ENCODE peak calls at places on chromosomes 3 and 15, in eight cellular contexts. One of them, this sample, is unnamed.
A peak's percentile ranks its signal among the peaks of the same experiment; 100 is the strongest.

GRCh38 chr3:58419782-58420512 is 13.7 kb downstream of the PDHB start:
- DNase-seq in left kidney: no peak
- DNase-seq in naive thymus-derived CD4-positive, alpha-beta T cell: no peak
- DNase-seq in fibroblast of mammary gland: peak; percentile 63
- DNase-seq in naive thymus-derived CD8-positive, alpha-beta T cell: no peak
- DNase-seq in C1 segment of cervical spinal cord: no peak
- DNase-seq in NCI-H2081: no peak
- DNase-seq in stimulated activated naive CD8-positive, alpha-beta T cell treated with anti-CD3 and anti-CD28 coated beads, Interleukin-15, Interleukin-2, amounts not matched to agents 100 U/mL and 50 U/mL, for 24 hours: no peak
- DNase-seq in this sample: no peak

GRCh38 chr3:65685621-65686020 is 353.1 kb downstream of the MAGI1 start:
- DNase-seq in left kidney: peak; percentile 50
- DNase-seq in naive thymus-derived CD4-positive, alpha-beta T cell: no peak
- DNase-seq in fibroblast of mammary gland: no peak
- DNase-seq in naive thymus-derived CD8-positive, alpha-beta T cell: no peak
- DNase-seq in C1 segment of cervical spinal cord: no peak
- DNase-seq in NCI-H2081: no peak
- DNase-seq in stimulated activated naive CD8-positive, alpha-beta T cell treated with anti-CD3 and anti-CD28 coated beads, Interleukin-15, Interleukin-2, amounts not matched to agents 100 U/mL and 50 U/mL, for 24 hours: no peak
- DNase-seq in this sample: no peak

GRCh38 chr3:33146791-33147445 is 33.1 kb downstream of the CRTAP start:
- DNase-seq in left kidney: peak; percentile 32
- DNase-seq in naive thymus-derived CD4-positive, alpha-beta T cell: no peak
- DNase-seq in fibroblast of mammary gland: peak; percentile 65
- DNase-seq in naive thymus-derived CD8-positive, alpha-beta T cell: no peak
- DNase-seq in C1 segment of cervical spinal cord: no peak
- DNase-seq in NCI-H2081: no peak
- DNase-seq in stimulated activated naive CD8-positive, alpha-beta T cell treated with anti-CD3 and anti-CD28 coated beads, Interleukin-15, Interleukin-2, amounts not matched to agents 100 U/mL and 50 U/mL, for 24 hours: no peak
- DNase-seq in this sample: peak; percentile 27

GRCh38 chr3:184325715-184326114 is 11.3 kb downstream of the EIF4G1 start:
- DNase-seq in left kidney: no peak
- DNase-seq in naive thymus-derived CD4-positive, alpha-beta T cell: no peak
- DNase-seq in fibroblast of mammary gland: no peak
- DNase-seq in naive thymus-derived CD8-positive, alpha-beta T cell: no peak
- DNase-seq in C1 segment of cervical spinal cord: no peak
- DNase-seq in NCI-H2081: no peak
- DNase-seq in stimulated activated naive CD8-positive, alpha-beta T cell treated with anti-CD3 and anti-CD28 coated beads, Interleukin-15, Interleukin-2, amounts not matched to agents 100 U/mL and 50 U/mL, for 24 hours: no peak
- DNase-seq in this sample: no peak

GRCh38 chr15:48112242-48112641 is 8.5 kb upstream of the SLC24A5 start:
- DNase-seq in left kidney: peak; percentile 75
- DNase-seq in naive thymus-derived CD4-positive, alpha-beta T cell: no peak
- DNase-seq in fibroblast of mammary gland: peak; percentile 15
- DNase-seq in naive thymus-derived CD8-positive, alpha-beta T cell: no peak
- DNase-seq in C1 segment of cervical spinal cord: no peak
- DNase-seq in NCI-H2081: peak; percentile 65
- DNase-seq in stimulated activated naive CD8-positive, alpha-beta T cell treated with anti-CD3 and anti-CD28 coated beads, Interleukin-15, Interleukin-2, amounts not matched to agents 100 U/mL and 50 U/mL, for 24 hours: no peak
- DNase-seq in this sample: no peak

GRCh38 chr15:63517614-63518013 is 13.2 kb downstream of the USP3 start:
- DNase-seq in left kidney: no peak
- DNase-seq in naive thymus-derived CD4-positive, alpha-beta T cell: no peak
- DNase-seq in fibroblast of mammary gland: no peak
- DNase-seq in naive thymus-derived CD8-positive, alpha-beta T cell: no peak
- DNase-seq in C1 segment of cervical spinal cord: no peak
- DNase-seq in NCI-H2081: no peak
- DNase-seq in stimulated activated naive CD8-positive, alpha-beta T cell treated with anti-CD3 and anti-CD28 coated beads, Interleukin-15, Interleukin-2, amounts not matched to agents 100 U/mL and 50 U/mL, for 24 hours: no peak
- DNase-seq in this sample: no peak

GRCh38 chr3:37163262-37164020 is 10.9 kb downstream of the LRRFIP2 start:
- DNase-seq in left kidney: no peak
- DNase-seq in naive thymus-derived CD4-positive, alpha-beta T cell: no peak
- DNase-seq in fibroblast of mammary gland: peak; percentile 94
- DNase-seq in naive thymus-derived CD8-positive, alpha-beta T cell: no peak
- DNase-seq in C1 segment of cervical spinal cord: no peak
- DNase-seq in NCI-H2081: no peak
- DNase-seq in stimulated activated naive CD8-positive, alpha-beta T cell treated with anti-CD3 and anti-CD28 coated beads, Interleukin-15, Interleukin-2, amounts not matched to agents 100 U/mL and 50 U/mL, for 24 hours: peak; percentile 61
- DNase-seq in this sample: no peak

GRCh38 chr15:32956006-32956405 is 238.2 kb downstream of the GREM1 start:
- DNase-seq in left kidney: peak; percentile 84
- DNase-seq in naive thymus-derived CD4-positive, alpha-beta T cell: no peak
- DNase-seq in fibroblast of mammary gland: peak; percentile 86
- DNase-seq in naive thymus-derived CD8-positive, alpha-beta T cell: no peak
- DNase-seq in C1 segment of cervical spinal cord: no peak
- DNase-seq in NCI-H2081: peak; percentile 73
- DNase-seq in stimulated activated naive CD8-positive, alpha-beta T cell treated with anti-CD3 and anti-CD28 coated beads, Interleukin-15, Interleukin-2, amounts not matched to agents 100 U/mL and 50 U/mL, for 24 hours: no peak
- DNase-seq in this sample: no peak

GRCh38 chr3:124483915-124484470 is 246.3 kb upstream of the UMPS start:
- DNase-seq in left kidney: no peak
- DNase-seq in naive thymus-derived CD4-positive, alpha-beta T cell: no peak
- DNase-seq in fibroblast of mammary gland: peak; percentile 2
- DNase-seq in naive thymus-derived CD8-positive, alpha-beta T cell: no peak
- DNase-seq in C1 segment of cervical spinal cord: no peak
- DNase-seq in NCI-H2081: no peak
- DNase-seq in stimulated activated naive CD8-positive, alpha-beta T cell treated with anti-CD3 and anti-CD28 coated beads, Interleukin-15, Interleukin-2, amounts not matched to agents 100 U/mL and 50 U/mL, for 24 hours: no peak
- DNase-seq in this sample: no peak

This sample was measured in dorsolateral prefrontal cortex.